ENCODE peak calls at places on chromosomes 1 and 21, in four cellular contexts. L is fibroblast of the aortic adventitia, C is HCT116, H is colonic mucosa. P is an unnamed sample.

GRCh38 chr1:230083746-230084407 is 16.8 kb downstream of the GALNT2 start:
- DNase-seq in L (no peak), C (no peak), H (no peak), P (no peak)

GRCh38 chr1:216075339-216075738 is 347.9 kb downstream of the USH2A start:
- DNase-seq in L (peak; percentile 25), C (no peak), H (no peak), P (no peak)

GRCh38 chr1:53362851-53363642 is 35.2 kb upstream of the LRP8 start:
- DNase-seq in L (no peak), C (no peak), H (peak; percentile 14), P (peak; percentile 41)

GRCh38 chr1:8025061-8025670 is 943 bp downstream of the ERRFI1 start:
- DNase-seq in L (peak; percentile 53), C (no peak), H (no peak), P (no peak)

GRCh38 chr21:44510508-44511218 is 29.3 kb downstream of the KRTAP10-1 start:
- DNase-seq in L (peak; percentile 11), C (peak; percentile 29), H (peak; percentile 70), P (peak; percentile 93)

GRCh38 chr1:199742547-199742946 is 285.0 kb upstream of the NR5A2 start:
- DNase-seq in L (peak; percentile 91), C (peak; percentile 36), H (no peak), P (no peak)

GRCh38 chr1:94884101-94884875 is 42.6 kb downstream of the CNN3 start:
- DNase-seq in L (peak; percentile 79), C (no peak), H (no peak), P (no peak)

GRCh38 chr1:204017032-204017431 is 55.9 kb upstream of the SOX13 start:
- DNase-seq in L (no peak), C (no peak), H (no peak), P (no peak)

GRCh38 chr1:89698020-89698560 is 65.2 kb downstream of the LRRC8C start:
- DNase-seq in L (peak; percentile 34), C (no peak), H (no peak), P (no peak)

GRCh38 chr1:212430955-212431394 is 1.7 kb upstream of the NENF start:
- DNase-seq in L (no peak), C (no peak), H (peak; percentile 87), P (no peak)

GRCh38 chr1:221241592-221241991 is 362.3 kb downstream of the HLX start:
- DNase-seq in L (no peak), C (no peak), H (no peak), P (no peak)

GRCh38 chr1:74584185-74584584 is 71.8 kb upstream of the LRRC53 start:
- DNase-seq in L (no peak), C (no peak), H (no peak), P (no peak)

GRCh38 chr1:197744979-197745378 is 30.3 kb downstream of the DENND1B start:
- DNase-seq in L (no peak), C (no peak), H (no peak), P (no peak)

GRCh38 chr1:193504920-193505319 is 318.5 kb upstream of the B3GALT2 start:
- DNase-seq in L (no peak), C (no peak), H (no peak), P (no peak)

GRCh38 chr21:33542640-33543504 is at the start of gene SON:
- DNase-seq in L (peak; percentile 98), C (peak; percentile 96), H (peak; percentile 99), P (peak; percentile 99)

GRCh38 chr21:33543505-33544129 is 779 bp downstream of the SON start:
- DNase-seq in L (no peak), C (no peak), H (peak; percentile 81), P (no peak)

GRCh38 chr21:33540711-33541104 is 1.2 kb downstream of the GART start:
- DNase-seq in L (no peak), C (no peak), H (no peak), P (no peak)

GRCh38 chr21:33541105-33541711 is 709 bp downstream of the GART start:
- DNase-seq in L (peak; percentile 18), C (no peak), H (peak; percentile 31), P (no peak)

DNA sequence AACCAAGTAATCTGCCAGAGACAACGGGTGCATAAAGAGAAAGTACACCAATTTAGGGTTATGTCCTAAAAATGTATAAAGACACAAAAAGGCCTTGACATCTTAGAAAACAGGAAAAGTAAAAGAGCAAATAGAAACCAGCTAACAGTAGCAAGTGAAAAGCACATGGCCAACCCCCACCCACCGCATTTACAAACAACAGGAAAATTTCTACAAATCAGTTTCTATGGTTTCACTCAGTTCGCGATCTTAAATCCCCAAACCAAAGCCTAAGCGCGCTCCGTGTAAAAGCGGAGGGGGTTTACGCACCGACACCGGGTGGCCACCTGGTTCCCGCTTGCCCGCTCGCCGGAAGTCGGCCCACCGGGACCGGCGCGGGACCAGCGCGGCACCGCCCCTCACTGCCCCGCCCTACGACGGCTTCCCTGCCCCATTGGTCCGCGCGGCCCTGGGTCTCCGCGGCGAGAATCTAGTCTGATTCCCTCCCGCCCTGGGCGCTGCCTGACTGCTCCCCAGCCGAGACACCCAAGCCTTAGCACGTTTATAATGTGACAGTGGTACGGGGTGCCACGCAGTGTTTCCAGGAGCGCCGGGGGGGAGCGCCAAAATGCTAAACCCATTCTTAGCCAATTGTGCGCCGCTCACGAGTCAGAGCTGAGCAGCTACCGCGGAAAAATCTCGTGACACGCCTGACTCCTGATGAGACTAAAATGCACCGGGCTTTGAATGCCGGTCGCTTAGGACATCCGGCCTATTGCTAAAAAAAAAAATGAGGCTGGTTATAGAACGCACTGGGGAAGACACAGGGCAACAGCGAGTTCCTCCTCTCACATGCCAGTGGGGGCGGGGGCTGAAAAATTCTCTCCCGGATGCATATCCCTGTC is at the start of gene GART:
- DNase-seq in L (peak; percentile 63), C (peak; percentile 42), H (peak; percentile 91), P (peak; percentile 91)
- TF ChIP-seq CTCF in L (no peak), C (no peak), H (no peak), P (no peak)

GRCh38 chr1:82515650-82516049 is 714.9 kb downstream of the ADGRL2 start:
- DNase-seq in L (peak; percentile 66), C (no peak), H (no peak), P (no peak)

DNA sequence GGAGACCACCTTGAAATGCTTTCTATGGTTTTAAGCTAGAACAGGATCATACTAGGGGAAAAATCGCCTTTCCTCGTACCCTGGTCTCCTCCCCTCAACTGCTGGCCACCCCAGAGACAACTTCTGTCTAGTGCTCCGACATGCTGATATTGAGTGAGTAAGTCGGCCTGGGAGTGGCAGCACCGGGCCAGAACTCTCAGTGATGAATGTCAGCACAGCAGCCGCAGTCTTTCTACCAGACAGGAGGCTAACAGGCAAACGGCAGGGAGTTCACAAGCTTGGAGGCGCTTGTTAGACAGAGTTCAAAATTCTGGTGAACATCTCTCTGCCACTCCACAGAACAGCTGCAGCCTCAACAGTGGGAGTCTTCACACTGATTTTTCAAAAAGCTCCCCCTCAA is 716.9 kb downstream of the ADGRL2 start:
- DNase-seq in L (peak; percentile 41), C (no peak), H (peak; percentile 17), P (no peak)
- TF ChIP-seq CTCF in L (peak; percentile 18), C (no peak), H (no peak), P (no peak)

GRCh38 chr1:151292207-151293030 is 10.3 kb downstream of the ZNF687 start:
- DNase-seq in L (no peak), C (no peak), H (no peak), P (no peak)
- TF ChIP-seq CTCF in L (peak; percentile 6), C (no peak), H (no peak), P (no peak)

GRCh38 chr1:153833171-153833570 is 58.0 kb downstream of the SLC27A3 start:
- DNase-seq in L (no peak), C (no peak), H (no peak), P (no peak)

GRCh38 chr1:153832293-153832692 is 57.1 kb downstream of the SLC27A3 start:
- DNase-seq in L (no peak), C (no peak), H (no peak), P (no peak)

GRCh38 chr1:153827168-153827964 is 52.2 kb downstream of the SLC27A3 start:
- DNase-seq in L (no peak), C (no peak), H (no peak), P (no peak)
- TF ChIP-seq CTCF in L (peak; percentile 7), C (no peak), H (no peak), P (no peak)

GRCh38 chr1:187924252-187924651 is 1095.5 kb downstream of the PLA2G4A start:
- DNase-seq in L (no peak), C (no peak), H (no peak), P (no peak)

GRCh38 chr1:187933562-187934419 is 1105.0 kb downstream of the PLA2G4A start:
- DNase-seq in L (no peak), C (no peak), H (no peak), P (no peak)

GRCh38 chr1:187928717-187929116 is 1100.0 kb downstream of the PLA2G4A start:
- DNase-seq in L (no peak), C (no peak), H (no peak), P (no peak)

GRCh38 chr1:187931781-187932180 is 1103.0 kb downstream of the PLA2G4A start:
- DNase-seq in L (no peak), C (no peak), H (no peak), P (no peak)

GRCh38 chr1:187928288-187928687 is 1099.5 kb downstream of the PLA2G4A start:
- DNase-seq in L (peak; percentile 0), C (peak; percentile 7), H (no peak), P (no peak)
- TF ChIP-seq CTCF in L (no peak), C (peak; percentile 19), H (no peak), P (no peak)

DNA sequence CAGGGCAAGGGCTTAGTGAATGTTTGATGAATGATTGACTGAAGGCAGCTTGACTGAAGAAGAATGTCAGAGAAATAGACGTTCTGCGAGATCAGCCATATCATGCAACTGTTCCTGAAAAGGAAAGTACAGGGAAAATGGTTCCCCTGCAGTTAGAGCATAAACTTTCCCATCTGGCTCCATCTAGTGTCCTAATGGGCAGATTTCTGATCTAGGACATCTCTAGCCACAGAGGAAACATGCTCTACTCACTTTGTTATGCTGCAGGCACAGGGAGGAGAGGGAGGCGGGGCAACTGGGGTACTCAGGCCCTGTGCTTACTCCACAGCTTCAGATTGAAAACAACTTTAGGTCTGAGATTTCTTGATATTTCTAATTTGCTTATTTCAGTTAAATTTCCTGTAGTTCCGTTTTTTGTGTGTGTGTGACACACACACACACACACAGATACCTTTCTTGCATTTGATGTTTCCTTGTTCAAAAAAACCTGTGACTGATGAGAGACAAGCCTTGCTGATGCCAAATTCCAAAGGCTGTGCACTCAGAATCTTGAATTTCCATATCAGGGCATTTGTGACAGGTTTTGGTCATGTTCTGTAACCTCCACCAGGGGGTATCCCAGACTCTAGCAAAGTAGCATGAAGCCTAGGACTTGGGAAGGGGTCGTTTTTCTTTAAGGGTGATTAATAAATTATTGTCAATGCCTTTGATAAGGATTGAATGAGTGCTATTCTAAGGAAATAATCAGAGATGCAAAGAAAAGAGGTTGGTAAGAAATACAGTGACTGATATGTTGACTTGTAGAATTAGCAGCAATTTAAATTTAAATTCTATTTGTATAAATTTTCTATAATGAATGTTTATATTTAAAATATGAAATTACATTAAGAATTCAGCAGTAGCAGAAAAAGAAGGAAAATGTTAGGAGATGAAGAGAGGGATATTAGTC is 139.7 kb upstream of the BEND5 start:
- DNase-seq in L (peak; percentile 80), C (peak; percentile 8), H (no peak), P (no peak)
- TF ChIP-seq CTCF in L (peak; percentile 65), C (no peak), H (peak; percentile 16), P (peak; percentile 5)

GRCh38 chr1:11749203-11749689 is 12.7 kb upstream of the C1orf167 start:
- DNase-seq in L (peak; percentile 11), C (peak; percentile 26), H (peak; percentile 64), P (peak; percentile 76)
- TF ChIP-seq CTCF in L (peak; percentile 41), C (peak; percentile 48), H (peak; percentile 66), P (peak; percentile 24)

GRCh38 chr1:26327956-26328362 is 10.2 kb downstream of the CD52 start:
- DNase-seq in L (no peak), C (no peak), H (no peak), P (no peak)
- TF ChIP-seq CTCF in L (no peak), C (no peak), H (no peak), P (no peak)